ENCODE peak calls at places on chromosomes 2 and 18, in nine cellular contexts. H is NCI-H510A treated with DMSO at 0.1 percent for 48 hours; R is RPMI7951; G is neuronal stem cell; J is stimulated activated CD4-positive, alpha-beta T cell treated with anti-CD3 and anti-CD28 coated beads, Interleukin-1b, Interleukin-23, amount 100 ng/mL, for 4 hours; W is right lobe of liver; Q is stimulated activated CD8-positive, alpha-beta memory T cell treated with anti-CD3 and anti-CD28 coated beads, Interleukin-15, amount 100 ng/mL, for 48 hours; M is HEK293T; B is foreskin fibroblast. E is an unnamed sample.
A peak's percentile ranks its signal among the peaks of the same experiment; 100 is the strongest.

GRCh38 chr18:69948919-69949537 is 1.4 kb upstream of the CD226 start:
- DNase-seq in H (no peak), R (peak; percentile 5), G (no peak), J (no peak), W (peak; percentile 38), Q (no peak), M (no peak), B (peak; percentile 20), E (peak; percentile 50)

GRCh38 chr18:75213610-75214009 is 3.0 kb downstream of the TSHZ1 start:
- DNase-seq in H (no peak), R (peak; percentile 46), G (no peak), J (no peak), W (no peak), Q (no peak), M (no peak), B (peak; percentile 66), E (no peak)

GRCh38 chr18:58309610-58310239 is 265.7 kb downstream of the NEDD4L start:
- DNase-seq in H (no peak), R (no peak), G (no peak), J (no peak), W (no peak), Q (no peak), M (no peak), B (no peak), E (no peak)

GRCh38 chr2:195658541-195658890 is 1.5 kb downstream of the SLC39A10 start:
- DNase-seq in H (peak; percentile 39), R (peak; percentile 78), G (no peak), J (peak; percentile 27), W (no peak), Q (no peak), M (no peak), B (peak; percentile 62), E (no peak)

GRCh38 chr2:168661404-168661869 is 141.0 kb upstream of the NOSTRIN start:
- DNase-seq in H (peak; percentile 23), R (no peak), G (no peak), J (no peak), W (no peak), Q (no peak), M (peak; percentile 58), B (no peak), E (no peak)

GRCh38 chr18:3060667-3061580 is 48.0 kb upstream of the LPIN2 start:
- DNase-seq in H (no peak), R (no peak), G (no peak), J (no peak), W (no peak), Q (no peak), M (no peak), B (no peak), E (peak; percentile 39)

GRCh38 chr2:134897932-134898331 is 20.7 kb upstream of the CCNT2 start:
- DNase-seq in H (peak; percentile 28), R (no peak), G (no peak), J (no peak), W (no peak), Q (no peak), M (no peak), B (no peak), E (no peak)

GRCh38 chr2:23375448-23375847 is 9.5 kb upstream of the KLHL29 start:
- DNase-seq in H (no peak), R (no peak), G (no peak), J (no peak), W (no peak), Q (no peak), M (peak; percentile 49), B (no peak), E (no peak)

GRCh38 chr2:229060147-229060546 is 210.9 kb downstream of the PID1 start:
- DNase-seq in H (no peak), R (no peak), G (no peak), J (no peak), W (no peak), Q (no peak), M (no peak), B (no peak), E (no peak)

GRCh38 chr2:179898873-179899272 is 37.5 kb upstream of the ZNF385B start:
- DNase-seq in H (peak; percentile 14), R (peak; percentile 50), G (peak; percentile 35), J (no peak), W (no peak), Q (no peak), M (peak; percentile 46), B (peak; percentile 6), E (no peak)

GRCh38 chr2:159713691-159714585 is 1.6 kb downstream of the MARCHF7 start:
- DNase-seq in H (no peak), R (peak; percentile 39), G (no peak), J (no peak), W (no peak), Q (no peak), M (no peak), B (peak; percentile 58), E (no peak)

GRCh38 chr2:184039493-184039892 is 558.8 kb upstream of the ZNF804A start:
- DNase-seq in H (no peak), R (no peak), G (no peak), J (no peak), W (no peak), Q (no peak), M (no peak), B (no peak), E (no peak)

GRCh38 chr2:100228415-100228814 is 86.0 kb upstream of the AFF3 start:
- DNase-seq in H (no peak), R (no peak), G (no peak), J (no peak), W (no peak), Q (no peak), M (no peak), B (no peak), E (no peak)

GRCh38 chr2:27027211-27027651 is 5.5 kb upstream of the TMEM214 start:
- DNase-seq in H (no peak), R (no peak), G (no peak), J (no peak), W (no peak), Q (no peak), M (no peak), B (no peak), E (no peak)

GRCh38 chr2:230949966-230950832 is 25.2 kb upstream of the GPR55 start:
- DNase-seq in H (no peak), R (no peak), G (no peak), J (no peak), W (no peak), Q (no peak), M (no peak), B (no peak), E (no peak)

GRCh38 chr2:84181927-84182326 is 277.2 kb downstream of the SUCLG1 start:
- DNase-seq in H (no peak), R (no peak), G (no peak), J (no peak), W (no peak), Q (no peak), M (no peak), B (no peak), E (no peak)

GRCh38 chr2:28821295-28821958 is 10.8 kb downstream of the SPDYA start:
- DNase-seq in H (peak; percentile 54), R (peak; percentile 62), G (peak; percentile 47), J (peak; percentile 70), W (no peak), Q (peak; percentile 32), M (peak; percentile 62), B (no peak), E (peak; percentile 8)

GRCh38 chr18:8049147-8049546 is 482.0 kb downstream of the PTPRM start:
- DNase-seq in H (no peak), R (no peak), G (no peak), J (no peak), W (no peak), Q (no peak), M (no peak), B (no peak), E (no peak)

GRCh38 chr18:36321636-36322407 is 24.3 kb downstream of the FHOD3 start:
- DNase-seq in H (no peak), R (peak; percentile 89), G (no peak), J (no peak), W (no peak), Q (no peak), M (no peak), B (no peak), E (no peak)

GRCh38 chr18:30712383-30712782 is 330.2 kb downstream of the DSC3 start:
- DNase-seq in H (peak; percentile 28), R (no peak), G (no peak), J (no peak), W (no peak), Q (no peak), M (no peak), B (no peak), E (no peak)

GRCh38 chr2:27753744-27754588 is 17.6 kb upstream of the MRPL33 start:
- DNase-seq in H (peak; percentile 53), R (peak; percentile 76), G (peak; percentile 57), J (peak; percentile 60), W (peak; percentile 84), Q (peak; percentile 53), M (peak; percentile 80), B (peak; percentile 72), E (peak; percentile 60)

GRCh38 chr18:42617086-42617725 is 498.3 kb downstream of the RIT2 start:
- DNase-seq in H (peak; percentile 36), R (no peak), G (no peak), J (no peak), W (no peak), Q (no peak), M (no peak), B (no peak), E (no peak)

GRCh38 chr2:28624798-28625701 is 126.6 kb upstream of the PPP1CB start:
- DNase-seq in H (peak; percentile 7), R (peak; percentile 57), G (no peak), J (peak; percentile 25), W (peak; percentile 73), Q (peak; percentile 70), M (no peak), B (no peak), E (peak; percentile 58)

GRCh38 chr2:228039752-228040534 is 141.5 kb downstream of the SPHKAP start:
- DNase-seq in H (peak; percentile 74), R (peak; percentile 34), G (peak; percentile 11), J (no peak), W (no peak), Q (no peak), M (peak; percentile 28), B (peak; percentile 1), E (no peak)

GRCh38 chr2:160576054-160576499 is 82.5 kb upstream of the RBMS1 start:
- DNase-seq in H (no peak), R (no peak), G (no peak), J (no peak), W (no peak), Q (no peak), M (no peak), B (peak; percentile 28), E (no peak)

GRCh38 chr2:142112648-142113278 is 18.1 kb downstream of the LRP1B start:
- DNase-seq in H (no peak), R (peak; percentile 16), G (no peak), J (no peak), W (no peak), Q (no peak), M (no peak), B (peak; percentile 80), E (no peak)

GRCh38 chr2:12824771-12825363 is 108.1 kb downstream of the TRIB2 start:
- DNase-seq in H (no peak), R (no peak), G (no peak), J (no peak), W (no peak), Q (no peak), M (no peak), B (no peak), E (no peak)

GRCh38 chr2:169036717-169037450 is 5.8 kb upstream of the ABCB11 start:
- DNase-seq in H (no peak), R (no peak), G (no peak), J (no peak), W (no peak), Q (no peak), M (no peak), B (no peak), E (no peak)

GRCh38 chr2:190023860-190024259 is 38.7 kb downstream of the MSTN start:
- DNase-seq in H (peak; percentile 46), R (peak; percentile 56), G (peak; percentile 17), J (no peak), W (no peak), Q (no peak), M (peak; percentile 30), B (peak; percentile 13), E (no peak)

GRCh38 chr2:46451131-46451711 is 28.1 kb upstream of the TMEM247 start:
- DNase-seq in H (no peak), R (no peak), G (no peak), J (no peak), W (no peak), Q (no peak), M (no peak), B (peak; percentile 57), E (no peak)

GRCh38 chr2:40201425-40201824 is 250.5 kb downstream of the SLC8A1 start:
- DNase-seq in H (no peak), R (no peak), G (no peak), J (no peak), W (no peak), Q (no peak), M (no peak), B (no peak), E (no peak)

E was measured in activated T-helper 9 cell treated with anti-CD3 and anti-CD28 coated beads, Interleukin-2, amount 50 U/mL, for 16 hours.